ENCODE peak calls at places on chromosomes 1 and 21, in four cellular contexts. One of them, this sample, is unnamed.

GRCh38 chr1:180184041-180184440 is 29.4 kb downstream of the QSOX1 start:
- DNase-seq in heart left ventricle: no peak
- DNase-seq in K562: no peak
- DNase-seq in HCT116: no peak
- DNase-seq in this sample: no peak

GRCh38 chr21:36446296-36446695 is 33.6 kb downstream of the CLDN14 start:
- DNase-seq in heart left ventricle: no peak
- DNase-seq in K562: no peak
- DNase-seq in HCT116: no peak
- DNase-seq in this sample: no peak

GRCh38 chr1:38958967-38959366 is 17.3 kb upstream of the RHBDL2 start:
- DNase-seq in heart left ventricle: no peak
- DNase-seq in K562: no peak
- DNase-seq in HCT116: no peak
- DNase-seq in this sample: no peak

GRCh38 chr1:224435318-224435763 is 744 bp upstream of the WDR26 start:
- DNase-seq in heart left ventricle: no peak
- DNase-seq in K562: peak
- DNase-seq in HCT116: no peak
- DNase-seq in this sample: no peak

GRCh38 chr1:56903778-56904177 is 49.2 kb downstream of the C8A start:
- DNase-seq in heart left ventricle: no peak
- DNase-seq in K562: no peak
- DNase-seq in HCT116: no peak
- DNase-seq in this sample: no peak

GRCh38 chr21:45078877-45079281 is 4.5 kb downstream of the ADARB1 start:
- DNase-seq in heart left ventricle: no peak
- DNase-seq in K562: no peak
- DNase-seq in HCT116: no peak
- DNase-seq in this sample: no peak

GRCh38 chr1:169601096-169601881 is 15.0 kb upstream of the F5 start:
- DNase-seq in heart left ventricle: no peak
- DNase-seq in K562: peak
- DNase-seq in HCT116: no peak
- DNase-seq in this sample: no peak

GRCh38 chr1:180901221-180901990 is 11.3 kb upstream of the KIAA1614 start:
- DNase-seq in heart left ventricle: no peak
- DNase-seq in K562: no peak
- DNase-seq in HCT116: no peak
- DNase-seq in this sample: no peak

GRCh38 chr1:168719306-168720111 is 9.5 kb downstream of the DPT start:
- DNase-seq in heart left ventricle: no peak
- DNase-seq in K562: no peak
- DNase-seq in HCT116: peak
- DNase-seq in this sample: no peak

GRCh38 chr1:226731257-226731893 is 7.7 kb downstream of the ITPKB start:
- DNase-seq in heart left ventricle: no peak
- DNase-seq in K562: no peak
- DNase-seq in HCT116: no peak
- DNase-seq in this sample: no peak

GRCh38 chr1:161139765-161140164 is 7.3 kb upstream of the DEDD start:
- DNase-seq in heart left ventricle: peak
- DNase-seq in K562: peak
- DNase-seq in HCT116: no peak
- DNase-seq in this sample: no peak

GRCh38 chr1:242017580-242018233 is 18.8 kb upstream of the MAP1LC3C start:
- DNase-seq in heart left ventricle: peak
- DNase-seq in K562: peak
- DNase-seq in HCT116: peak
- DNase-seq in this sample: peak

GRCh38 chr1:8443558-8444194 is 125.8 kb downstream of the SLC45A1 start:
- DNase-seq in heart left ventricle: no peak
- DNase-seq in K562: no peak
- DNase-seq in HCT116: no peak
- DNase-seq in this sample: no peak

GRCh38 chr1:179883739-179884138 is 1.7 kb downstream of the TOR1AIP1 start:
- DNase-seq in heart left ventricle: no peak
- DNase-seq in K562: peak
- DNase-seq in HCT116: no peak
- DNase-seq in this sample: no peak

GRCh38 chr1:197284325-197284724 is 16.3 kb downstream of the CRB1 start:
- DNase-seq in heart left ventricle: no peak
- DNase-seq in K562: no peak
- DNase-seq in HCT116: no peak
- DNase-seq in this sample: no peak

GRCh38 chr1:155052412-155053400 is 1.6 kb downstream of the ADAM15 start:
- DNase-seq in heart left ventricle: peak
- DNase-seq in K562: peak
- DNase-seq in HCT116: no peak
- DNase-seq in this sample: peak

GRCh38 chr21:14361958-14362357 is 21.0 kb downstream of the HSPA13 start:
- DNase-seq in heart left ventricle: no peak
- DNase-seq in K562: no peak
- DNase-seq in HCT116: no peak
- DNase-seq in this sample: peak

GRCh38 chr21:45319461-45320211 is 31.9 kb upstream of the POFUT2 start:
- DNase-seq in heart left ventricle: peak
- DNase-seq in K562: no peak
- DNase-seq in HCT116: no peak
- DNase-seq in this sample: no peak

GRCh38 chr21:30186242-30186641 is 19.6 kb upstream of the CLDN17 start:
- DNase-seq in heart left ventricle: no peak
- DNase-seq in K562: no peak
- DNase-seq in HCT116: no peak
- DNase-seq in this sample: no peak

GRCh38 chr1:231866392-231867331 is 240.1 kb downstream of the DISC1 start:
- DNase-seq in heart left ventricle: peak
- DNase-seq in K562: peak
- DNase-seq in HCT116: peak
- DNase-seq in this sample: peak

GRCh38 chr1:101664726-101665125 is 332.0 kb downstream of the OLFM3 start:
- DNase-seq in heart left ventricle: no peak
- DNase-seq in K562: no peak
- DNase-seq in HCT116: no peak
- DNase-seq in this sample: no peak

GRCh38 chr1:203263496-203263895 is 34.0 kb upstream of the CHIT1 start:
- DNase-seq in heart left ventricle: no peak
- DNase-seq in K562: no peak
- DNase-seq in HCT116: no peak
- DNase-seq in this sample: no peak

GRCh38 chr1:164635784-164636729 is 77.1 kb downstream of the PBX1 start:
- DNase-seq in heart left ventricle: no peak
- DNase-seq in K562: no peak
- DNase-seq in HCT116: no peak
- DNase-seq in this sample: no peak

GRCh38 chr1:41540886-41541591 is 56.6 kb upstream of the EDN2 start:
- DNase-seq in heart left ventricle: peak
- DNase-seq in K562: peak
- DNase-seq in HCT116: no peak
- DNase-seq in this sample: no peak

GRCh38 chr1:34425785-34426184 is 249.1 kb downstream of the C1orf94 start:
- DNase-seq in heart left ventricle: no peak
- DNase-seq in K562: no peak
- DNase-seq in HCT116: no peak
- DNase-seq in this sample: no peak

GRCh38 chr21:25733859-25734653 is 648 bp downstream of the ATP5PF start:
- DNase-seq in heart left ventricle: peak
- DNase-seq in K562: no peak
- DNase-seq in HCT116: no peak
- DNase-seq in this sample: peak

GRCh38 chr1:154400381-154400801 is 4.8 kb upstream of the IL6R start:
- DNase-seq in heart left ventricle: no peak
- DNase-seq in K562: no peak
- DNase-seq in HCT116: no peak
- DNase-seq in this sample: no peak

GRCh38 chr1:14597343-14598006 is 1.0 kb upstream of the KAZN start:
- DNase-seq in heart left ventricle: no peak
- DNase-seq in K562: no peak
- DNase-seq in HCT116: no peak
- DNase-seq in this sample: no peak

GRCh38 chr21:20997633-20998455 is at the start of gene NCAM2:
- DNase-seq in heart left ventricle: peak
- DNase-seq in K562: peak
- DNase-seq in HCT116: no peak
- DNase-seq in this sample: peak

GRCh38 chr21:26709090-26709489 is 136.0 kb upstream of the CYYR1 start:
- DNase-seq in heart left ventricle: no peak
- DNase-seq in K562: no peak
- DNase-seq in HCT116: no peak
- DNase-seq in this sample: peak

GRCh38 chr21:35616090-35616489 is 444.2 kb downstream of the SETD4 start:
- DNase-seq in heart left ventricle: no peak
- DNase-seq in K562: no peak
- DNase-seq in HCT116: peak
- DNase-seq in this sample: no peak

GRCh38 chr1:68346192-68346808 is 103.5 kb downstream of the RPE65 start:
- DNase-seq in heart left ventricle: no peak
- DNase-seq in K562: no peak
- DNase-seq in HCT116: peak
- DNase-seq in this sample: no peak

GRCh38 chr1:15328785-15329480 is 80.8 kb upstream of the EFHD2 start:
- DNase-seq in heart left ventricle: peak
- DNase-seq in K562: peak
- DNase-seq in HCT116: no peak
- DNase-seq in this sample: peak

DNA sequence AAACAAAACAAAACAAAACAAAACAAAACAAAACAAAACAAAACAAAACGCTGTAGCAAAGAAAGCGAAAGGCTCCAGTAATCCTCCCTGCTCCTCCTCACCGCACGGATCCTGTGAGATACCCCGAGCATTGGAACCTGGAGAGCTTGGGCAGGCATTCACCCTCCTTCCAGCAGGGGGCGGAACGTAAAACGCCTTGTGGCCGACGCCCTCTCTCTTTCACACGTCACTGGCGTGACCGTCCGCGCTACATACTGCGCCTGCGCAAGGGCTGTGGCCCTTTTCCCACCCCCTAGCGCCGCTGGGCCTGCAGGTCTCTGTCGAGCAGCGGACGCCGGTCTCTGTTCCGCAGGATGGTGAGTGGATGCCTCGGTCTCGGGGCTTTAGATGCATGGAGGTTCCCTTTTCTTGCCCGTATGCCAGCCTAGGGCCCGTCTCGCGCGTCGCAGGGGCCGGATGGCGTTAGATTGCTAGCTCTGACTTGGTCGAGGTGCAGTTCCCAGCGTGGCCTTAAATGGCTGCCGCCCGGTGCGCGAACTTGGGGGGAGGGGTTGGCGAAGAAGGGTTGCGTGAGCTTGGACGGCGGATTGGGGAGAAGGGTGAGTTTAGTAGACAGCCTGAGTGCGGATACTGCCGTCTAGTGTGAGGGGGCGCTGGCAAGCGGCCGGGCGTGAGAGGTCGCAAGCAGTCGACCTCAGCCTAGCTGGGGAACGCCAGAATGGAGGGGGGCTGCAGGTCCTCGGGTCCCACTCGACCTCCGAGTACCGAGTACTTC is at the start of gene RPL5:
- DNase-seq in heart left ventricle: peak
- DNase-seq in K562: peak
- DNase-seq in HCT116: peak
- DNase-seq in this sample: peak
- TF ChIP-seq POLR2A in heart left ventricle: peak
- TF ChIP-seq POLR2A in K562: peak
- TF ChIP-seq POLR2A in HCT116: peak
- TF ChIP-seq POLR2A in this sample: peak

DNA sequence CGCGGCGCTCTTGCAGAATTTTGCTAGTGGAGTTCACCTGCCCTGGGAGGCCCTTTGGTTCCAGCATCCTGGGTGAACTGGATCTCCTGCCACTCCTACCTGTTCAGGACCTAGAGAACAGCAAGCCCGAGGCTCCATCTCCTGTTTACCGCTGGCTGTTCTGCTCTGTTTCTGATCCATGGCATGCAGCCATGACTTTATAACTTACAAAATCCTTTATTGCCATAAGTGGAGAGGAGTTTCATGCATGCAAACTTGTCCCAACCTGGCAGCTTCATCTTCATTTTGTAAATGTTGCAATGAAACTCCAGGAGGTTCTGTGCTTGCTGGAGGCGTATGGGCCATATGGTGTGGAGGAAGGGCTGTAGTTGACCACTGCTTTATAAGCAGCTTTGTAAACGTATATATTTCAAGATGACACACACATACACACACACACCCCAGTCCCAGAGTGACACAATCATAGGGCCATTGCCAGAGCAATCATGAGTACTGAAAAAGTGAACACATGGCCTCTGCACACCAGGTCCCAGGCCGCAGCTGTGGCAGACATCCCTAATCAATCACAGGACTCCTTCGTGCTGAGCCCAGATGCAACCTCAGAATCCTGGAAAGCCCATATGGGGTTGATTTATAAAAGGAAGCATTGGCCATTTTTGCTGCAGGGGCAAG is 69.0 kb downstream of the UBIAD1 start:
- DNase-seq in heart left ventricle: no peak
- DNase-seq in K562: no peak
- DNase-seq in HCT116: no peak
- DNase-seq in this sample: no peak
- TF ChIP-seq CTCF in heart left ventricle: no peak
- TF ChIP-seq CTCF in K562: no peak
- TF ChIP-seq CTCF in HCT116: no peak
- TF ChIP-seq CTCF in this sample: no peak

GRCh38 chr1:43327549-43328292 is 9.9 kb upstream of the MPL start:
- DNase-seq in heart left ventricle: no peak
- DNase-seq in K562: no peak
- DNase-seq in HCT116: no peak
- DNase-seq in this sample: no peak
- TF ChIP-seq POLR2A in heart left ventricle: no peak
- TF ChIP-seq POLR2A in K562: no peak
- TF ChIP-seq POLR2A in HCT116: no peak
- TF ChIP-seq POLR2A in this sample: no peak

GRCh38 chr1:202005958-202006357 is 4.4 kb upstream of the ELF3 start:
- DNase-seq in heart left ventricle: no peak
- DNase-seq in K562: peak
- DNase-seq in HCT116: no peak
- DNase-seq in this sample: no peak
- TF ChIP-seq CTCF in heart left ventricle: peak
- TF ChIP-seq CTCF in K562: peak
- TF ChIP-seq CTCF in HCT116: peak
- TF ChIP-seq CTCF in this sample: peak